ENCODE peak calls at places on chromosomes 7 and 10, in seven cellular contexts. D is ovary; L is activated CD4-positive, CD25-positive, alpha-beta regulatory T cell treated with anti-CD3 and anti-CD28 coated beads, Interleukin-2, amount 50 U/mL, for 72 hours; B is T-helper 17 cell; O is osteocyte; N is CD4-positive, alpha-beta T cell; K is GM12864. Z is an unnamed sample.
A peak's percentile ranks its signal among the peaks of the same experiment; 100 is the strongest.

GRCh38 chr10:124035928-124036558 is 57.4 kb downstream of the CHST15 start:
- DNase-seq in D (no peak), N (no peak), O (no peak), K (peak; percentile 93), B (no peak), L (peak; percentile 44), Z (no peak)

GRCh38 chr7:124062171-124062570 is 29.3 kb upstream of the TMEM229A start:
- DNase-seq in O (no peak), N (no peak), D (no peak), L (no peak), B (no peak), K (no peak), Z (no peak)

GRCh38 chr10:44300666-44301649 is 83.9 kb downstream of the CXCL12 start:
- DNase-seq in O (peak; percentile 93), D (no peak), B (no peak), N (no peak), L (no peak), K (peak; percentile 19), Z (peak; percentile 28)

GRCh38 chr7:25846722-25847121 is 305.3 kb upstream of the NFE2L3 start:
- DNase-seq in O (peak; percentile 92), B (no peak), K (no peak), D (peak; percentile 83), N (no peak), L (no peak), Z (no peak)

GRCh38 chr10:129097776-129098175 is 369.3 kb upstream of the MGMT start:
- DNase-seq in K (no peak), O (no peak), B (no peak), L (no peak), D (no peak), N (no peak), Z (no peak)

GRCh38 chr7:29882481-29882880 is 76.2 kb downstream of the WIPF3 start:
- DNase-seq in N (no peak), B (no peak), L (no peak), D (no peak), K (no peak), O (no peak), Z (no peak)

GRCh38 chr10:120634629-120635028 is 177.6 kb downstream of the PLPP4 start:
- DNase-seq in N (no peak), B (no peak), L (no peak), D (no peak), O (no peak), K (no peak), Z (no peak)

GRCh38 chr7:25647007-25647406 is 418.7 kb upstream of the NPVF start:
- DNase-seq in O (no peak), B (no peak), K (no peak), L (no peak), N (no peak), D (no peak), Z (no peak)

GRCh38 chr10:37975407-37975991 is 948 bp downstream of the ZNF25 start:
- DNase-seq in O (no peak), B (no peak), L (no peak), K (no peak), D (no peak), N (no peak), Z (peak; percentile 2)

GRCh38 chr10:22681301-22681700 is 33.1 kb downstream of the PIP4K2A start:
- DNase-seq in N (no peak), K (no peak), L (no peak), O (no peak), D (no peak), B (no peak), Z (no peak)

GRCh38 chr7:29968683-29969457 is 20.7 kb downstream of the SCRN1 start:
- DNase-seq in K (no peak), O (peak; percentile 74), B (no peak), L (no peak), N (no peak), D (no peak), Z (peak; percentile 30)

GRCh38 chr10:101816913-101817541 is 1.2 kb downstream of the OGA start:
- DNase-seq in N (no peak), K (no peak), L (no peak), O (no peak), D (no peak), B (no peak), Z (no peak)

GRCh38 chr7:29019275-29019820 is 61.2 kb upstream of the TRIL start:
- DNase-seq in D (no peak), N (no peak), L (no peak), B (no peak), O (no peak), K (no peak), Z (no peak)

GRCh38 chr10:10213237-10213636 is 804.4 kb upstream of the CELF2 start:
- DNase-seq in D (no peak), K (no peak), L (no peak), B (no peak), N (no peak), O (no peak), Z (no peak)

GRCh38 chr10:71657604-71658348 is 61.8 kb downstream of the C10orf105 start:
- DNase-seq in N (no peak), K (no peak), D (no peak), B (no peak), L (no peak), O (no peak), Z (no peak)

GRCh38 chr7:140732436-140732835 is 35.9 kb downstream of the NDUFB2 start:
- DNase-seq in N (no peak), B (no peak), O (no peak), L (no peak), D (no peak), K (no peak), Z (no peak)

GRCh38 chr7:115995701-115996100 is 34.9 kb downstream of the TFEC start:
- DNase-seq in O (no peak), K (no peak), L (no peak), B (no peak), N (no peak), D (no peak), Z (no peak)

GRCh38 chr10:47370878-47371277 is 13.2 kb downstream of the ZNF488 start:
- DNase-seq in K (no peak), L (no peak), D (no peak), B (no peak), O (peak; percentile 54), N (no peak), Z (no peak)

GRCh38 chr7:87111877-87112276 is 40.4 kb upstream of the DMTF1 start:
- DNase-seq in O (no peak), D (no peak), B (no peak), N (no peak), L (no peak), K (no peak), Z (no peak)

GRCh38 chr7:73831656-73832579 is 1.1 kb downstream of the CLDN4 start:
- DNase-seq in O (no peak), D (no peak), B (no peak), K (no peak), L (no peak), N (no peak), Z (no peak)

GRCh38 chr10:60816624-60817023 is 38.3 kb downstream of the CDK1 start:
- DNase-seq in B (no peak), D (peak; percentile 31), O (no peak), K (peak; percentile 51), L (no peak), N (peak; percentile 2), Z (peak; percentile 51)

GRCh38 chr10:80588506-80589020 is 50.9 kb downstream of the SH2D4B start:
- DNase-seq in O (no peak), K (no peak), L (no peak), N (no peak), D (no peak), B (no peak), Z (no peak)

GRCh38 chr10:49387029-49387428 is 8.9 kb downstream of the DRGX start:
- DNase-seq in B (no peak), K (no peak), D (no peak), L (no peak), N (no peak), O (no peak), Z (no peak)

GRCh38 chr7:54932818-54933543 is 85.8 kb upstream of the EGFR start:
- DNase-seq in O (no peak), D (peak; percentile 79), L (no peak), K (no peak), N (no peak), B (no peak), Z (peak; percentile 74)

GRCh38 chr7:47506716-47507354 is 75.1 kb downstream of the TNS3 start:
- DNase-seq in L (no peak), B (no peak), N (no peak), K (no peak), O (no peak), D (peak; percentile 60), Z (no peak)

GRCh38 chr10:62194924-62195674 is 73.5 kb downstream of the RTKN2 start:
- DNase-seq in D (no peak), B (no peak), O (no peak), N (no peak), K (no peak), L (no peak), Z (no peak)

GRCh38 chr7:7014827-7015610 is 167.3 kb upstream of the C1GALT1 start:
- DNase-seq in O (no peak), B (no peak), D (no peak), L (no peak), K (no peak), N (no peak), Z (no peak)

GRCh38 chr10:76632158-76633051 is 1005.2 kb downstream of the KCNMA1 start:
- DNase-seq in D (no peak), L (no peak), K (no peak), N (no peak), B (no peak), O (no peak), Z (no peak)

GRCh38 chr10:5648494-5649457 is 17.6 kb downstream of the ASB13 start:
- DNase-seq in O (no peak), D (no peak), B (no peak), K (no peak), N (no peak), L (no peak), Z (no peak)

GRCh38 chr7:121202834-121203233 is 126.0 kb upstream of the WNT16 start:
- DNase-seq in N (no peak), L (no peak), O (no peak), D (no peak), B (no peak), K (no peak), Z (no peak)

GRCh38 chr7:22688034-22688433 is 39.0 kb upstream of the IL6 start:
- DNase-seq in K (no peak), O (no peak), B (no peak), N (no peak), D (no peak), L (no peak), Z (no peak)

GRCh38 chr7:51426163-51426562 is 109.6 kb upstream of the COBL start:
- DNase-seq in O (no peak), L (no peak), N (no peak), B (no peak), D (no peak), K (no peak), Z (no peak)

GRCh38 chr10:112362833-112363232 is 11.1 kb upstream of the ACSL5 start:
- DNase-seq in L (no peak), N (no peak), B (no peak), O (no peak), D (peak; percentile 39), K (no peak), Z (no peak)

GRCh38 chr7:1030444-1031070 is 13.8 kb upstream of the GPR146 start:
- DNase-seq in K (no peak), L (no peak), D (no peak), B (no peak), N (no peak), O (no peak), Z (no peak)

Z was measured in caudate nucleus.